ENCODE peak calls at places on chromosomes 11 and 22, in ten cellular contexts. W is foreskin fibroblast; S is progenitor cell of endocrine pancreas; X is ovary; Y is endothelial cell; Q is CD4-positive, alpha-beta T cell; L is dorsolateral prefrontal cortex; U is neural crest cell; V is choroid plexus epithelial cell; F is endodermal cell. Z is an unnamed sample.

GRCh38 chr11:62402226-62402625 is 16.6 kb upstream of the SCGB1A1 start:
- DNase-seq in Y (no peak), F (no peak), Q (peak), S (no peak), W (no peak), X (peak), L (no peak), V (no peak), U (no peak), Z (no peak)

GRCh38 chr11:31437742-31438435 is 68.2 kb downstream of the DNAJC24 start:
- DNase-seq in Q (no peak), W (peak), S (no peak), Y (no peak), F (no peak), X (no peak), V (peak), L (no peak), U (no peak), Z (no peak)

GRCh38 chr11:4983851-4984250 is 10.8 kb upstream of the OR51L1 start:
- DNase-seq in Q (no peak), U (no peak), Y (no peak), F (peak), S (no peak), X (no peak), W (no peak), V (no peak), L (no peak), Z (no peak)

GRCh38 chr22:40572976-40573375 is 63.5 kb downstream of the MRTFA start:
- DNase-seq in X (no peak), L (no peak), W (no peak), V (peak), Q (no peak), Y (no peak), F (no peak), S (no peak), U (no peak), Z (no peak)

GRCh38 chr22:49350441-49351121 is 477.1 kb downstream of the BRD1 start:
- DNase-seq in S (no peak), F (peak), Y (no peak), W (no peak), Q (no peak), X (no peak), V (peak), U (no peak), L (peak), Z (no peak)

GRCh38 chr22:39592104-39593060 is 21.8 kb downstream of the CACNA1I start:
- DNase-seq in V (peak), U (no peak), X (peak), W (peak), Y (no peak), F (peak), Q (no peak), L (no peak), S (no peak), Z (no peak)

GRCh38 chr11:34274712-34275398 is 83.0 kb downstream of the ABTB2 start:
- DNase-seq in U (no peak), S (no peak), Y (no peak), X (peak), V (peak), Q (no peak), L (peak), W (peak), F (no peak), Z (peak)

GRCh38 chr11:23201936-23202522 is 341.8 kb upstream of the CCDC179 start:
- DNase-seq in U (no peak), S (no peak), Y (no peak), F (no peak), X (no peak), L (no peak), W (no peak), V (peak), Q (no peak), Z (no peak)

GRCh38 chr11:93444671-93445073 is 98.5 kb downstream of the SMCO4 start:
- DNase-seq in L (no peak), X (no peak), Q (peak), V (no peak), S (peak), Y (no peak), U (peak), F (peak), W (no peak), Z (no peak)

GRCh38 chr11:62337682-62338181 is 484 bp downstream of the ASRGL1 start:
- DNase-seq in F (peak), Q (no peak), U (peak), W (no peak), V (no peak), X (no peak), Y (peak), L (peak), S (peak), Z (no peak)

GRCh38 chr22:50702261-50702671 is 29.6 kb downstream of the SHANK3 start:
- DNase-seq in W (no peak), U (no peak), Y (no peak), S (no peak), F (peak), L (peak), V (no peak), X (no peak), Q (no peak), Z (no peak)

GRCh38 chr11:102287963-102288744 is 29.1 kb upstream of the BIRC3 start:
- DNase-seq in L (no peak), W (no peak), S (no peak), V (peak), Q (peak), Y (peak), U (peak), F (peak), X (peak), Z (no peak)

GRCh38 chr22:19429950-19430889 is 1.3 kb downstream of the HIRA start:
- DNase-seq in Q (peak), V (peak), W (peak), L (no peak), F (peak), S (no peak), U (no peak), X (no peak), Y (no peak), Z (no peak)

GRCh38 chr22:22410121-22410520 is 98.4 kb downstream of the ZNF280B start:
- DNase-seq in U (no peak), S (no peak), F (no peak), V (no peak), W (no peak), Y (no peak), X (no peak), L (no peak), Q (no peak), Z (no peak)

GRCh38 chr11:32312206-32312817 is 123.0 kb downstream of the WT1 start:
- DNase-seq in X (no peak), L (no peak), F (no peak), V (peak), Q (no peak), S (no peak), U (no peak), W (no peak), Y (no peak), Z (no peak)

GRCh38 chr11:9574556-9574805 is 1.0 kb downstream of the WEE1 start:
- DNase-seq in U (no peak), Q (no peak), W (no peak), F (peak), Y (peak), S (no peak), X (peak), V (peak), L (no peak), Z (no peak)

GRCh38 chr11:35138949-35139881 is at the start of gene CD44:
- DNase-seq in U (peak), Y (peak), Q (peak), L (no peak), W (peak), V (peak), X (peak), F (peak), S (peak), Z (peak)

GRCh38 chr22:43164636-43165035 is 13.3 kb downstream of the TSPO start:
- DNase-seq in Y (no peak), F (no peak), S (no peak), W (no peak), U (no peak), Q (no peak), L (no peak), V (no peak), X (no peak), Z (no peak)

GRCh38 chr22:37442537-37442936 is 15.3 kb upstream of the ELFN2 start:
- DNase-seq in X (no peak), Y (no peak), F (no peak), V (peak), S (no peak), Q (no peak), L (no peak), W (no peak), U (no peak), Z (no peak)

GRCh38 chr11:103849366-103849765 is 187.1 kb upstream of the DDI1 start:
- DNase-seq in F (no peak), U (no peak), X (no peak), V (peak), Y (no peak), W (no peak), L (no peak), Q (no peak), S (no peak), Z (no peak)

GRCh38 chr22:43031617-43032016 is 16.7 kb upstream of the PACSIN2 start:
- DNase-seq in X (no peak), U (no peak), W (no peak), Q (no peak), S (no peak), F (no peak), V (no peak), L (no peak), Y (no peak), Z (no peak)

GRCh38 chr11:114448749-114449484 is 9.7 kb downstream of the REXO2 start:
- DNase-seq in V (no peak), S (no peak), X (no peak), F (no peak), L (no peak), Y (no peak), U (no peak), W (no peak), Q (no peak), Z (no peak)

GRCh38 chr11:45538939-45539338 is 126.5 kb downstream of the CHST1 start:
- DNase-seq in U (no peak), S (no peak), L (peak), V (no peak), Q (no peak), F (no peak), W (peak), X (no peak), Y (no peak), Z (no peak)

DNA sequence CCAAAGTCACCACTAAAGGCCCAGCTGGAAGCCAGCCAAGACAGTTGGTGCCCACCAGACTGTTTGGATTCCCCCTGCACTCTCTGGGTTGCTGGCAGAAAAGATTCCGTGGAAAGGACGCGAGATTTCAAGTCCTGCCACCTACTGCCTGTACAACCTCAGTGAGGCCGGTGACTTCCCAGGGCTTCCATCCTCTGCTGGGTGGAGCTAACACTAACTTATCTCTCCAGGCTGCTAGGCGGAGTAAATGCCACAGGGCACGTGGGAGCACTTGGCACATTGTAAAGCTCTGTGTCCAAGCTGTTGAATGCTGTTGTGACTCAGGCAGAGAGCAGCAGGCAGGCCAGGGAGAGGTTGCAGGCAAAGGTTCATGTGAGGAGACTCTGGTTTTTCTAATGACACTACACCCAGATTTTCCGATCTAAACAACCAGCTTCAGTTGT is 50.9 kb upstream of the CDON start:
- DNase-seq in X (peak), L (no peak), Y (no peak), W (peak), V (peak), U (no peak), Q (no peak), F (peak), S (no peak), Z (peak)
- TF ChIP-seq CTCF in X (no peak), L (no peak), Y (no peak), W (no peak), V (peak), U (no peak), Q (no peak), F (peak), S (no peak), Z (no peak)

DNA sequence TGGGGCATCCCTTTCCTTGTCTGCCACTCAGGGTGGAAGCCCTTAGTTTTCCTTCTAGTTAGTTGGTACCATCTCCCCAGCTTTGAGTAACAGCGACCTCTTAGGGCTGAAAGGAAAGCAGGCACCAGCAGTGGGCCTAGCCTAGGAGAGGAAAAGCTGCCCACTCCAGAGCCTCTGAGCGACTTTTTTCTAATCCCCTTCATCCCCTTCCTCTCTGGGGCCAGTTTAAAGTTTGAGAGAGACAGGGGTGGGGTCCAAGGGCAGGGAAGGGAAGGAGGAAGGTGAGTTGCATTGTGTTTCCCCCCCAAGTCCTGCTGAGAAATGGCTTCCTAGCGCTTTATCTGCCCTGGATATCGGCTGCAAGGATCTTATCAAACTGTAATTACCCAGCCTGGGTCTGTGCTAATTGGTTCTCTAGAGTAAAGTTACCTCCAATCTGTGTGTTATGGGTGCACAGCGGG is 573.9 kb upstream of the CADM1 start:
- DNase-seq in Q (no peak), W (no peak), U (peak), S (no peak), F (peak), X (no peak), V (no peak), L (no peak), Y (peak), Z (no peak)
- TF ChIP-seq CTCF in Q (no peak), W (no peak), U (peak), S (peak), F (peak), X (no peak), V (no peak), L (no peak), Y (peak), Z (no peak)

DNA sequence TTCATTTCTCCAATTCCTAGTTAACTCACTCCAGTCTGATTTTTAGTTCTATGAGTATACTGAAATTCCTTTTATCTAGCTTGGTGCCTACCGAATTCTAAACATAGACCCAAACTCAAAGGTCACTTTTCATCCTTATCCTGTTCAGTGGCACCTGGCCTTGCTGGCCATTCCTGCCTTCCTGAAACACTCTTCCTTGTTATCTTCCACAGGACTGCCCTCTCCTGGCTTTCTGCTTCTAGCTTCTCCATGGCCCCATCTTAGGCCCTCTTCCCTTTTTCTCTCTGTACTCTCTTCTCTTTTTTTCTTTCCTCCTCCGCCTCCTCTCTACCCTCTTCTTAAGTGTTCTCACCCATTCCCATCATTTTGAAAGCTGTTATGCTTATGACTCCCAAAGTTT is 87.3 kb downstream of the WNT11 start:
- DNase-seq in Y (no peak), Q (no peak), F (no peak), X (no peak), L (no peak), V (no peak), S (no peak), U (no peak), W (no peak), Z (no peak)
- TF ChIP-seq CTCF in Y (no peak), Q (no peak), F (no peak), X (no peak), L (no peak), V (peak), S (no peak), U (no peak), W (no peak), Z (no peak)

GRCh38 chr22:44526431-44527115 is 28.5 kb upstream of the RTL6 start:
- DNase-seq in V (no peak), S (no peak), F (no peak), L (no peak), U (no peak), Q (no peak), W (no peak), Y (no peak), X (no peak), Z (no peak)
- TF ChIP-seq CTCF in V (no peak), S (no peak), F (no peak), L (no peak), U (no peak), Q (no peak), W (no peak), Y (no peak), X (no peak), Z (no peak)

GRCh38 chr11:76208438-76208828 is 2.1 kb upstream of the WNT11 start:
- DNase-seq in V (no peak), F (no peak), S (no peak), Q (no peak), L (no peak), X (no peak), Y (no peak), W (no peak), U (no peak), Z (no peak)

GRCh38 chr11:76209956-76210885 is 3.9 kb upstream of the WNT11 start:
- DNase-seq in S (peak), L (no peak), F (peak), W (peak), Q (peak), X (peak), V (peak), U (peak), Y (peak), Z (no peak)

GRCh38 chr11:76209671-76209955 is 3.3 kb upstream of the WNT11 start:
- DNase-seq in Y (no peak), X (no peak), Q (no peak), F (no peak), W (no peak), S (no peak), L (no peak), V (no peak), U (no peak), Z (no peak)

GRCh38 chr11:76207642-76208378 is 1.5 kb upstream of the WNT11 start:
- DNase-seq in F (peak), L (peak), X (peak), V (peak), U (peak), Y (peak), W (peak), S (peak), Q (peak), Z (peak)

DNA sequence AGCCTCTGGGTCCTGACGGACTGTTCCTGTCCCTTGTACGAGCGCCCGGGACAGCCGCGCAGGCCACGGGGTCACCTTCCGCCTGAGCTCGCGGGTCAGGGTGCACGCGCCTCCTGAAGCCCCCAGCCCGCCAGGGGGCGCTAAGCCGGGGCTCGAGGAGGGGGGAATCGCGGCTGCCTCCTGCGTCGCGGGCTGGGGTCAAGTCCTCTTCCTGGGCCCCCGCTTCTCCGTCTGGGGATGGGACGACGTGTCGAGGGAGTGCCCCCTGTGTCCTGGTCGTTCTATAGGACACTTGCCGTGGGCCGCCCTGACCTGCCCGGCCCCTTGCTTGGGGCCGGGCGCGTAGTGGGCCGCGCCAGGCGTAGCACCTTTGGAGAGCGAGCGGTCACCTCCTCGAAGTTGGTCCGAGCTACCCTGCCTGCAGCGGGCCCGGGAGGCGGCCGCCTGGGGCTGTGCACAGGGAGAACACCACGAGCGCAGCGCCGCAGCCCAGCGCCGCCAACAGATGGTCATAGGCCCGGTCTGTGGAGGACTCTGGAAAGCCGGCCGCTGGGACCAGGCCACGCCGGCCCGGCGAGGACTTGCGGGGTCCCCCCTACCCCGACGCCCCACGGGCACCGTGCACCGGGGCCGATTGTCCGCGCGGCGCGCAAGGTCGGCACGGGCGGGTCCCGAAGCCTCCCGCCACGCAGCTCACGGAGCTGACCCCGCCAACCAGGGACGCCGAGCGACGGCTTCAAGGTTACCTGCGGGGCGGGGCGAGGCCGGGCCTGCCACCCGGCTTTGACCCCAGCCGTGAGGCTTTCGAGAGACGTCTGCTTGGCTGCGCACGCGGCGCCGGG is 2.7 kb upstream of the WNT11 start:
- DNase-seq in W (peak), F (peak), L (no peak), X (peak), Y (peak), Q (peak), V (peak), S (peak), U (peak), Z (no peak)
- TF ChIP-seq CTCF in W (peak), F (peak), L (peak), X (peak), Y (peak), Q (peak), V (peak), S (peak), U (peak), Z (peak)

GRCh38 chr11:61290905-61291690 is 4.0 kb downstream of the VWCE start:
- DNase-seq in U (no peak), Q (no peak), X (no peak), S (no peak), W (no peak), L (no peak), Y (no peak), V (no peak), F (peak), Z (no peak)
- TF ChIP-seq CTCF in U (no peak), Q (no peak), X (no peak), S (no peak), W (no peak), L (no peak), Y (no peak), V (peak), F (peak), Z (no peak)

GRCh38 chr11:71934213-71934612 is 5.4 kb downstream of the RNF121 start:
- DNase-seq in L (no peak), V (no peak), F (no peak), U (no peak), X (no peak), Y (no peak), Q (no peak), S (no peak), W (no peak), Z (no peak)
- TF ChIP-seq CTCF in L (no peak), V (no peak), F (peak), U (no peak), X (no peak), Y (no peak), Q (no peak), S (no peak), W (no peak), Z (no peak)

DNA sequence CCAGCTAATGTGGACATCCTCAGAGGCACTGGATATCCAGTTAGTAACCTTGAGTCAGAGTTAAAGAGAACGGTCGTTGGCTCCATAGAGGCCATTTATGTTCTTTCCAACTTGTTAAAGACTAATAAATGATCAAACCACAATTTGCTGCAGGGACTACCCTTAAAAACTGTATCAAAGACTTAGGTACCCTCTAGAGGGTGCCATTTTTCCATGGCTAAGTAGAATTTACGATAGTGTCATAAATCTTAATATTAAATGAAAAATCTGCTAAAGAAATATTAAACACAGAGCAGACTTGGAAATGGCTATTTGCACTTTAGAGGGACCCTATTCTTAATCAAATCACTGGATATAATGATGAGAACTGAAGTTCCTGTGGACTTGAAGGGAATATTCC is 685.2 kb upstream of the CHORDC1 start:
- DNase-seq in V (peak), F (no peak), S (no peak), Y (no peak), Q (no peak), U (no peak), W (no peak), X (no peak), L (no peak), Z (no peak)
- TF ChIP-seq CTCF in V (no peak), F (peak), S (no peak), Y (no peak), Q (no peak), U (no peak), W (no peak), X (no peak), L (no peak), Z (no peak)

GRCh38 chr11:131584694-131585592 is 214.5 kb downstream of the NTM start:
- DNase-seq in X (no peak), L (peak), W (no peak), U (peak), Q (no peak), Y (peak), F (peak), S (no peak), V (no peak), Z (no peak)
- TF ChIP-seq CTCF in X (no peak), L (peak), W (no peak), U (peak), Q (no peak), Y (peak), F (peak), S (peak), V (peak), Z (no peak)

GRCh38 chr22:29032014-29032475 is 29.6 kb downstream of the C22orf31 start:
- DNase-seq in U (no peak), F (peak), X (no peak), S (no peak), Y (no peak), Q (no peak), V (peak), L (no peak), W (no peak), Z (no peak)
- TF ChIP-seq CTCF in U (no peak), F (peak), X (no peak), S (no peak), Y (no peak), Q (no peak), V (peak), L (no peak), W (no peak), Z (no peak)